ENCODE peak calls at places on chromosomes 5 and 9, in four cellular contexts. T, M, I and W are unnamed samples.

GRCh38 chr9:36802171-36802920 is 229.7 kb downstream of the MELK start:
- DNase-seq in T (no peak), M (no peak), I (no peak), W (no peak)

GRCh38 chr9:7536310-7536939 is 263.2 kb downstream of the DMAC1 start:
- DNase-seq in T (no peak), M (no peak), I (peak; percentile 45), W (peak; percentile 9)

GRCh38 chr5:98742395-98743073 is 30.9 kb upstream of the RGMB start:
- DNase-seq in T (no peak), M (no peak), I (no peak), W (no peak)

GRCh38 chr9:133583586-133583985 is 25.6 kb downstream of the FAM163B start:
- DNase-seq in T (no peak), M (no peak), I (no peak), W (no peak)

GRCh38 chr9:8821910-8822666 is 1022.5 kb upstream of the DMAC1 start:
- DNase-seq in T (no peak), M (no peak), I (no peak), W (no peak)

GRCh38 chr9:6907772-6908381 is 150.1 kb downstream of the KDM4C start:
- DNase-seq in T (peak; percentile 6), M (no peak), I (peak; percentile 46), W (no peak)

GRCh38 chr5:7606840-7607453 is 211.0 kb downstream of the ADCY2 start:
- DNase-seq in T (no peak), M (no peak), I (no peak), W (no peak)

GRCh38 chr9:101226161-101226560 is 158.6 kb downstream of the BAAT start:
- DNase-seq in T (no peak), M (no peak), I (no peak), W (no peak)

GRCh38 chr9:32811251-32811650 is 27.9 kb downstream of the TMEM215 start:
- DNase-seq in T (no peak), M (no peak), I (no peak), W (no peak)

GRCh38 chr5:141508808-141509611 is 20.1 kb downstream of the PCDHGC5 start:
- DNase-seq in T (no peak), M (no peak), I (no peak), W (no peak)

GRCh38 chr5:138353550-138353893 is 1.0 kb downstream of the KDM3B start:
- DNase-seq in T (no peak), M (no peak), I (no peak), W (no peak)

GRCh38 chr5:147892696-147893296 is 13.5 kb downstream of the C5orf46 start:
- DNase-seq in T (no peak), M (no peak), I (no peak), W (no peak)

GRCh38 chr5:100840364-100840763 is 62.7 kb downstream of the ST8SIA4 start:
- DNase-seq in T (no peak), M (peak; percentile 81), I (peak; percentile 2), W (no peak)

GRCh38 chr9:77952641-77953341 is 78.8 kb downstream of the GNAQ start:
- DNase-seq in T (no peak), M (no peak), I (peak; percentile 17), W (no peak)

GRCh38 chr9:136225366-136225747 is 20.3 kb downstream of the QSOX2 start:
- DNase-seq in T (no peak), M (peak; percentile 32), I (no peak), W (peak; percentile 51)

GRCh38 chr9:112112941-112113399 is 62.1 kb downstream of the SUSD1 start:
- DNase-seq in T (no peak), M (no peak), I (no peak), W (no peak)

GRCh38 chr5:65334077-65334476 is 147.6 kb downstream of the ADAMTS6 start:
- DNase-seq in T (no peak), M (no peak), I (no peak), W (no peak)

GRCh38 chr9:91777437-91777836 is 172.6 kb downstream of the ROR2 start:
- DNase-seq in T (no peak), M (no peak), I (no peak), W (no peak)

GRCh38 chr5:64330728-64331231 is 165.1 kb downstream of the RNF180 start:
- DNase-seq in T (no peak), M (no peak), I (no peak), W (no peak)

GRCh38 chr5:151068189-151068570 is 12.7 kb downstream of the TNIP1 start:
- DNase-seq in T (no peak), M (no peak), I (no peak), W (no peak)

GRCh38 chr5:73596705-73597328 is 29.2 kb upstream of the ARHGEF28 start:
- DNase-seq in T (no peak), M (no peak), I (peak; percentile 59), W (no peak)

GRCh38 chr5:128703322-128703721 is 165.3 kb upstream of the FBN2 start:
- DNase-seq in T (no peak), M (no peak), I (no peak), W (no peak)

GRCh38 chr9:73151653-73152382 is at the start of gene ANXA1:
- DNase-seq in T (peak; percentile 57), M (no peak), I (peak; percentile 69), W (no peak)

GRCh38 chr9:98520221-98520920 is 188.4 kb downstream of the GABBR2 start:
- DNase-seq in T (no peak), M (no peak), I (no peak), W (no peak)

GRCh38 chr5:88833371-88834107 is 49.4 kb downstream of the MEF2C start:
- DNase-seq in T (no peak), M (no peak), I (no peak), W (no peak)

GRCh38 chr9:14369011-14369410 is 55.1 kb upstream of the NFIB start:
- DNase-seq in T (no peak), M (no peak), I (no peak), W (no peak)

GRCh38 chr9:14373319-14373632 is 59.3 kb upstream of the NFIB start:
- DNase-seq in T (no peak), M (no peak), I (no peak), W (no peak)

GRCh38 chr9:14373726-14374125 is 59.8 kb upstream of the NFIB start:
- DNase-seq in T (no peak), M (no peak), I (no peak), W (no peak)

DNA sequence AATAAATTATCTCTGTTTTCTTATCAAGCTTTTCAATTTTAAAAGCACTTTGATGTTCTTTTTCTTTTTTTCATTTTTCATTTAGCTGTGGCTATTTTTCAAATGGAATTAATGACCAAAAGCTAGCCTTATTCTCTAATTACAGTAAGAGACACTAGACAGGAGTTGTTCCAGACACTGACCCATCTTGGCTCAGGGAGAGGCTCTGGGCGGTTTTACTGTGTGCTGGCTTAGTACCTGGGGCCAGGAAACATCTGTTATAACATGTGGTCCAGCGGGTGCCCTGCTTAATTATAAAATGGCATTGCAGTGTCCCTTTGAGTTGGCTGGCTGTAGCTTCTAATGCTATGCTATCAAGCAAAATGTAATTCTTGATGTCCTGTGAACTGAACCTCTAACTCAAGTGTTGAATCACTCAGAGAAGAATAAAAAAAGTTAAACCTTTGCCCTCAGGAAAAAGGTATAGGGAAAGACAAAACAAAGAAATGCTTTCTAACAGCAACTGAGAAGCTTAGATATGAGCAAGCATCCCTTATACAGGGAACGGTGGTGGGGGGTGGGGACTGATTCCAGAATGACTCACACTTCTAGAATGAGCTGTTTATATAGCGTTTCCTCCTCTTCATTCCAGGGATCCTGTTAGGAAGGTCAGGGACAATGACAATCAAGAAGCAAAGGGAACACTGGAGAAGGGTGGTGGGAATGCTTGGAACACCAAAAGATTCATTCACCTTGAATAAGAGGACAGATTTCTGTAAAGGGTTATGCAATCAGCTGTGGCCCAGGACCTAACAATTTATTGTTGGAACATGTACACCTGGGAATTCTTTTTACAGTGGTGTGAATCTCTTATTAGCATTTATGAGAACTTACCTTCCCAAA is 58.7 kb upstream of the NFIB start:
- DNase-seq in T (no peak), M (no peak), I (peak; percentile 49), W (no peak)
- TF ChIP-seq POLR2AphosphoS5 in T (no peak), M (no peak), I (no peak), W (no peak)

GRCh38 chr5:10630126-10630525 is 66.3 kb downstream of the ANKRD33B start:
- DNase-seq in T (no peak), M (no peak), I (no peak), W (no peak)

GRCh38 chr5:10633271-10634049 is 69.6 kb downstream of the ANKRD33B start:
- DNase-seq in T (no peak), M (no peak), I (no peak), W (no peak)

GRCh38 chr5:10631597-10631996 is 67.7 kb downstream of the ANKRD33B start:
- DNase-seq in T (peak; percentile 41), M (no peak), I (no peak), W (no peak)

GRCh38 chr5:10634056-10634455 is 70.2 kb downstream of the ANKRD33B start:
- DNase-seq in T (no peak), M (no peak), I (no peak), W (no peak)

DNA sequence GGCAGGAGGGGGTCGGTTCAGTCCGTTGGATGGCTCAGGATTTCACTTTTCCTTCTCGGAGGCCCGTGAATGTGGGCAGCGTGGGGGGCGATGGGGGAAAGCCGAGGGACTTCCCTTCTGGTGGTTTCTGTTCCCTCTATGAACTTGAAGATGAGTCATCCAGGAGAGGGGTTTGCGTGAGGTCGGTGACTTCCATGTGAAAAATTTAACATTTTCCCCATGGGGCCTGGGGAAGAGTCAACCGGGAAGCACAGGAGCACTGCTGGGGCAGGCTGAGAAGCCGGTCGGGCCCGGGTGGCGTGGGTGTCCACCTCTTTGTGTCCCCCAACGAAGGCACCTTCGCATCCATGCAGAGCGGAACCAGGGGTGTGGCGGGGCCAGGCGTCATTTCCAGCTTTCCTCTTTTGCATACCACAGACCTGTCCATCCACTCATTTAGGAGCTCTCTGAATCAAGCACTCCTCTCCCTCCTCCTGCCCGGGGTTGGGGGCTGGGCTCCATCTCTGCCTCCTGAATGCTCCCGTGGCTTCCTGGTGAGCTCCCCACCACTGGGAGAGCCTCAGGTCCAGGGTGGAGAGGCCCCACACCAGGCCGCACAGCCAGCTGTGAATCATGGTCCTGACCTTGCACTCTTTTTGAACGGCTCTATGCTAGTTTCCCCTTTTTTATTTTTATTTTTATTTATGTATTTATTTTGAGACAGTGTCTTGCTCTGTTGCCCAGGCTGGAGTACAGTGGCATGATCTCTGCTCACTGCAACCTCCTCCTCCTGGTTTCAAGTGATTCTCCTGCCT is 68.4 kb downstream of the ANKRD33B start:
- DNase-seq in T (peak; percentile 96), M (peak; percentile 92), I (no peak), W (peak; percentile 55)
- TF ChIP-seq SPI1 in T (peak; percentile 86), M (peak; percentile 97), I (peak; percentile 7), W (peak; percentile 97)

GRCh38 chr9:90444609-90445008 is 198.0 kb downstream of the DIRAS2 start:
- DNase-seq in T (no peak), M (no peak), I (no peak), W (no peak)
- TF ChIP-seq POLR2AphosphoS5 in T (no peak), M (no peak), I (no peak), W (no peak)

GRCh38 chr5:38420691-38421395 is 135.6 kb downstream of the LIFR start:
- DNase-seq in T (peak; percentile 13), M (no peak), I (peak; percentile 58), W (peak; percentile 19)
- TF ChIP-seq SPI1 in T (no peak), M (no peak), I (no peak), W (no peak)

GRCh38 chr5:171581756-171582155 is 162.3 kb downstream of the FGF18 start:
- DNase-seq in T (no peak), M (no peak), I (no peak), W (no peak)

GRCh38 chr5:171580506-171581265 is 161.2 kb downstream of the FGF18 start:
- DNase-seq in T (no peak), M (no peak), I (no peak), W (no peak)

GRCh38 chr5:171579162-171579561 is 159.7 kb downstream of the FGF18 start:
- DNase-seq in T (no peak), M (no peak), I (no peak), W (no peak)

GRCh38 chr5:171577940-171578856 is 158.8 kb downstream of the FGF18 start:
- DNase-seq in T (no peak), M (no peak), I (no peak), W (no peak)

GRCh38 chr5:171579849-171580505 is 160.5 kb downstream of the FGF18 start:
- DNase-seq in T (no peak), M (no peak), I (no peak), W (no peak)
- TF ChIP-seq POLR2AphosphoS5 in T (no peak), M (no peak), I (no peak), W (no peak)